ENCODE peak calls at places on chromosome 4, in five cellular contexts. I is neural progenitor cell, Q is Peyer's patch, N is adrenal gland, S is stomach. M is an unnamed sample.

GRCh38 chr4:4887426-4887825 is 28.0 kb downstream of the MSX1 start:
- DNase-seq in I (no peak), S (no peak), N (no peak), Q (no peak), M (no peak)

GRCh38 chr4:25713812-25714211 is 58.2 kb downstream of the SLC34A2 start:
- DNase-seq in S (no peak), N (no peak), Q (no peak), I (no peak), M (no peak)

GRCh38 chr4:111269439-111269838 is 646.6 kb upstream of the PITX2 start:
- DNase-seq in S (no peak), I (no peak), N (no peak), Q (no peak), M (no peak)

GRCh38 chr4:6953751-6954380 is 44.2 kb downstream of the TBC1D14 start:
- DNase-seq in S (peak), N (peak), I (peak), Q (no peak), M (no peak)

GRCh38 chr4:185726931-185727330 is 85.1 kb downstream of the SORBS2 start:
- DNase-seq in I (no peak), Q (no peak), N (peak), S (no peak), M (no peak)

GRCh38 chr4:2406406-2406805 is 12.0 kb downstream of the ZFYVE28 start:
- DNase-seq in S (no peak), N (no peak), Q (no peak), I (peak), M (no peak)

GRCh38 chr4:151035321-151035720 is 20.2 kb upstream of the LRBA start:
- DNase-seq in I (no peak), Q (no peak), N (no peak), S (peak), M (no peak)

GRCh38 chr4:171378323-171378722 is 434.9 kb upstream of the GALNTL6 start:
- DNase-seq in Q (no peak), N (no peak), I (no peak), S (no peak), M (no peak)

GRCh38 chr4:8703857-8704495 is 111.4 kb downstream of the CPZ start:
- DNase-seq in N (peak), S (peak), Q (no peak), I (no peak), M (no peak)

GRCh38 chr4:168496834-168497233 is at the start of gene PALLD:
- DNase-seq in Q (no peak), S (no peak), N (no peak), I (no peak), M (no peak)

GRCh38 chr4:336099-336892 is 1.3 kb upstream of the ZNF141 start:
- DNase-seq in Q (no peak), S (no peak), I (peak), N (peak), M (no peak)

GRCh38 chr4:140710784-140711622 is 45.2 kb downstream of the TBC1D9 start:
- DNase-seq in S (no peak), I (no peak), Q (no peak), N (no peak), M (no peak)

GRCh38 chr4:65007841-65008439 is 598.7 kb upstream of the TECRL start:
- DNase-seq in N (no peak), I (peak), S (no peak), Q (no peak), M (no peak)

GRCh38 chr4:45331796-45332195 is 605.4 kb upstream of the GNPDA2 start:
- DNase-seq in N (no peak), Q (no peak), S (no peak), I (peak), M (no peak)

GRCh38 chr4:75555294-75556164 is at the start of gene ODAPH:
- DNase-seq in I (no peak), N (no peak), Q (peak), S (no peak), M (no peak)

GRCh38 chr4:26228883-26229282 is 91.9 kb upstream of the RBPJ start:
- DNase-seq in N (no peak), I (no peak), Q (no peak), S (no peak), M (no peak)

GRCh38 chr4:74258949-74259348 is 49.3 kb upstream of the EPGN start:
- DNase-seq in N (peak), I (no peak), S (peak), Q (no peak), M (no peak)

GRCh38 chr4:80611366-80611765 is 275.8 kb downstream of the CFAP299 start:
- DNase-seq in I (no peak), S (no peak), N (no peak), Q (no peak), M (no peak)

GRCh38 chr4:105474110-105474518 is 252 bp upstream of the PPA2 start:
- DNase-seq in N (peak), I (no peak), S (peak), Q (no peak), M (no peak)

GRCh38 chr4:6461301-6462165 is 10.9 kb downstream of the PPP2R2C start:
- DNase-seq in I (no peak), N (peak), S (peak), Q (no peak), M (no peak)

GRCh38 chr4:7564242-7564641 is 129.5 kb upstream of the PSAPL1 start:
- DNase-seq in Q (no peak), N (peak), I (no peak), S (no peak), M (no peak)

GRCh38 chr4:6044805-6045204 is 26.6 kb upstream of the C4orf50 start:
- DNase-seq in S (no peak), N (no peak), Q (no peak), I (peak), M (no peak)

GRCh38 chr4:41806807-41807206 is 58.3 kb upstream of the PHOX2B start:
- DNase-seq in Q (no peak), S (no peak), I (no peak), N (no peak), M (no peak)

GRCh38 chr4:95124906-95125504 is 367.2 kb downstream of the BMPR1B start:
- DNase-seq in I (peak), S (no peak), Q (no peak), N (no peak), M (no peak)

GRCh38 chr4:7120341-7120740 is 52.5 kb upstream of the GRPEL1 start:
- DNase-seq in Q (no peak), I (no peak), N (no peak), S (no peak), M (no peak)

GRCh38 chr4:134365852-134366251 is 164.3 kb upstream of the PABPC4L start:
- DNase-seq in S (no peak), Q (no peak), I (no peak), N (no peak), M (no peak)

GRCh38 chr4:32560306-32560705 is 1840.1 kb downstream of the PCDH7 start:
- DNase-seq in I (no peak), Q (no peak), N (no peak), S (no peak), M (no peak)

GRCh38 chr4:68176500-68176899 is 46.8 kb upstream of the TMPRSS11F start:
- DNase-seq in S (no peak), N (no peak), I (no peak), Q (no peak), M (no peak)

GRCh38 chr4:6893449-6894085 is 16.1 kb upstream of the TBC1D14 start:
- DNase-seq in Q (no peak), N (no peak), I (no peak), S (peak), M (no peak)

GRCh38 chr4:87882321-87882720 is 49.6 kb downstream of the MEPE start:
- DNase-seq in S (no peak), I (no peak), N (no peak), Q (no peak), M (no peak)

GRCh38 chr4:86775061-86775460 is 74.1 kb downstream of the SLC10A6 start:
- DNase-seq in Q (no peak), S (no peak), I (no peak), N (no peak), M (no peak)

GRCh38 chr4:6701371-6701770 is 7.7 kb downstream of the S100P start:
- DNase-seq in Q (no peak), N (no peak), S (no peak), I (peak), M (no peak)

GRCh38 chr4:155529197-155529596 is 137.5 kb upstream of the GUCY1A1 start:
- DNase-seq in I (peak), S (no peak), N (no peak), Q (no peak), M (no peak)

GRCh38 chr4:112910109-112910736 is 139.2 kb upstream of the ANK2 start:
- DNase-seq in N (no peak), Q (no peak), S (no peak), I (peak), M (peak)

GRCh38 chr4:92615049-92615448 is 311.3 kb downstream of the GRID2 start:
- DNase-seq in I (peak), N (no peak), S (no peak), Q (no peak), M (no peak)

DNA sequence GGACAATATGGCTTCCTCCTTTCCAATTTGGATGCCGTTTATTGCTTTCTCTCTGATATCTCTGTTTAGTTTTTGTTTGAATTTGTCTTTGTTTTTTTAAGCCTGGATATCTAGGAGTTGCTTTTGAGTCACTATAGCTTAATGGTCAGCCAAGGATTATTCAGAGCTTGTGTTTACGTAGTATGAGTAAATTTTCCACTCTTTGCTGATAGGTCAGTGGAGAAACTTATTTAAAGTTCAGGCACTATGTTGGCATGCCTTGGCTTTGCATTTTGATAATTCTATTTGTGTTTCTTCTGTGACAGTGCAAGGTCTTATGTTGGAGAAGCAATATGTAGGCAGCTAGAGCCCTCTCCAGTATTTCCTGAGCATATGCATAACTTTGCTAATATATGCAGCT is 315.2 kb downstream of the GRID2 start:
- DNase-seq in S (no peak), N (no peak), I (no peak), Q (no peak), M (no peak)
- TF ChIP-seq CTCF in S (no peak), N (no peak), I (no peak), Q (no peak), M (no peak)

GRCh38 chr4:53120801-53121200 is 245.1 kb downstream of the SCFD2 start:
- DNase-seq in Q (no peak), I (no peak), S (no peak), N (peak), M (no peak)

GRCh38 chr4:53123171-53123570 is 242.7 kb downstream of the SCFD2 start:
- DNase-seq in I (no peak), S (no peak), Q (no peak), N (no peak), M (no peak)

GRCh38 chr4:53121304-53121865 is 244.5 kb downstream of the SCFD2 start:
- DNase-seq in N (peak), I (no peak), Q (no peak), S (no peak), M (no peak)

GRCh38 chr4:53123819-53124218 is 242.0 kb downstream of the SCFD2 start:
- DNase-seq in Q (no peak), S (no peak), N (no peak), I (no peak), M (no peak)

DNA sequence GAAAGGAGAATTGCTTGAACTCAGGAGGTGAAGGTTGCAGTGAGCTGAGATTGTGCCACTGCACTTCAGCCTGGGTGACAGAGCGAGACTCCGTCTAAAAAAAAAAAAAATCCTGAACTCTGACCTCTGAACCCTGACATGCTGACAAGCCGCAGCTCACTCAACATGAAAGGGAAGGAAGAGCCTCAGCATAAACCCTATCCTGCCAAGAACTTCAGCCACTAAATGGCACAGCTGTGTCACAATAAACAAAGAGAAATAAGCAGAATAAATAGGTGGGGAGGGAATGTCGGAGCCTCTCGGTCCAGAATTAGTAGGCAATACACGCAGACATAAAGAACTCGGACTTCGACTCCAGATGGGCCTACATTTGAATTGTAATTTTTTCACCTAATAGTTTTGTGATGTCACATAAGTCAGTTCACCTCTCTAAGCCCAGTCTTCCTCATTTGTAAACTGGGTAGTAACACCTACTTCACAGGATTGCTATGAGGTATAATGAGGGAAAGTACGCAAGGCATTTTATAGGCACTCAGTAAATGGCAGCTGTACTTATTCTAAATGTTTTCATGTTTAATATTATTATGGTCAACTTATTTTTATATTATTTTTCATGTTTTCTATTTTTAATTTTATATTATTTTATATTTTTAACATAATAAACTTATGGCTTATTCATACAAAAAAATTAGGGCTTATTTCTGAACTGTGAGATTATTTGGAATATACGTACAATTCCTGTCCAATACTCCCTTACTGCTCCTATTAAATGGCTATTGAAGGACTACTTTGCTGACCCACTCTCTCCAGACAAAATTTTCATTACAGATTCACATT is 243.4 kb downstream of the SCFD2 start:
- DNase-seq in I (no peak), N (no peak), Q (no peak), S (no peak), M (no peak)
- TF ChIP-seq CTCF in I (no peak), N (no peak), Q (no peak), S (no peak), M (no peak)

GRCh38 chr4:144343143-144343755 is 202.7 kb upstream of the GYPA start:
- DNase-seq in I (no peak), S (no peak), N (no peak), Q (no peak), M (no peak)

GRCh38 chr4:144338834-144339233 is 198.3 kb upstream of the GYPA start:
- DNase-seq in S (no peak), I (no peak), Q (no peak), N (no peak), M (no peak)

GRCh38 chr4:144336633-144337032 is 196.1 kb upstream of the GYPA start:
- DNase-seq in N (no peak), Q (no peak), S (no peak), I (no peak), M (no peak)

GRCh38 chr4:144340931-144341330 is 200.4 kb upstream of the GYPA start:
- DNase-seq in S (no peak), Q (no peak), I (no peak), N (no peak), M (no peak)

GRCh38 chr4:144338148-144338547 is 197.6 kb upstream of the GYPA start:
- DNase-seq in Q (no peak), I (no peak), S (no peak), N (no peak), M (no peak)
- TF ChIP-seq CTCF in Q (no peak), I (no peak), S (no peak), N (no peak), M (no peak)

GRCh38 chr4:118077767-118078105 is 43.5 kb downstream of the NDST3 start:
- DNase-seq in Q (no peak), S (no peak), I (no peak), N (no peak), M (no peak)
- TF ChIP-seq CTCF in Q (no peak), S (no peak), I (no peak), N (no peak), M (no peak)

GRCh38 chr4:124203613-124204284 is 508.8 kb downstream of the ANKRD50 start:
- DNase-seq in I (no peak), N (no peak), S (no peak), Q (no peak), M (peak)

GRCh38 chr4:124206779-124207605 is 505.5 kb downstream of the ANKRD50 start:
- DNase-seq in I (no peak), S (no peak), Q (no peak), N (no peak), M (no peak)

GRCh38 chr4:124199185-124199584 is 513.3 kb downstream of the ANKRD50 start:
- DNase-seq in N (no peak), I (no peak), Q (no peak), S (no peak), M (no peak)

GRCh38 chr4:124199755-124200154 is 512.8 kb downstream of the ANKRD50 start:
- DNase-seq in I (no peak), Q (no peak), S (no peak), N (no peak), M (no peak)

GRCh38 chr4:124202106-124202505 is 510.4 kb downstream of the ANKRD50 start:
- DNase-seq in S (no peak), N (no peak), Q (no peak), I (no peak), M (no peak)
- TF ChIP-seq CTCF in S (no peak), N (no peak), Q (no peak), I (no peak), M (no peak)

GRCh38 chr4:123583043-123583442 is 186.4 kb downstream of the SPRY1 start:
- DNase-seq in S (no peak), Q (no peak), N (no peak), I (no peak), M (no peak)
- TF ChIP-seq CTCF in S (no peak), Q (no peak), N (no peak), I (no peak), M (no peak)

GRCh38 chr4:144754562-144755410 is 108.8 kb downstream of the HHIP start:
- DNase-seq in N (no peak), Q (no peak), S (no peak), I (peak), M (no peak)
- TF ChIP-seq CTCF in N (peak), Q (no peak), S (no peak), I (peak), M (peak)

DNA sequence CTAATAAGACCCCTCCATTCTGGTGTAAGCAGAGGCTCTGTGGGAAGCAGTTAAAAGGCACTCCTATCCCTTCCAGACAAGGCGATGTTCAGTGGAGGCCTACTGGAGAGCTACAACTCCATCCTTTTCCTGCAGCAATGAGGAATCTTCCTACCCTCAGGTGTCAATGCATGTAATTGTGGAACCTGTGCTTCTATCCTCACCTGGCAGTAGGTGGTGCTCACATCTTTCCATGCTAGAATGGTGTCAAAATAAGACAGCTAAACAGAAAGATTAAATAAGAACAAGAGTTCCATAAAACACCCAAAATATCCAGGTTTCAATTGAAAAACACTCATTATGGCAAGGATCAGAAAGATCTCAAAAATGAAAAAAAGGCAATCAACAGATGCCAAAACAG is 224.6 kb downstream of the IL15 start:
- DNase-seq in N (no peak), Q (no peak), S (no peak), I (no peak), M (no peak)
- TF ChIP-seq CTCF in N (no peak), Q (no peak), S (no peak), I (no peak), M (no peak)

M was measured in AG04449.